ENCODE peak calls at places on chromosomes 12 and 14, in five cellular contexts. B is GM12864, I is GM23338, X is fibroblast of the aortic adventitia, F is cardiac fibroblast. T is an unnamed sample.
A peak's percentile ranks its signal among the peaks of the same experiment; 100 is the strongest.

GRCh38 chr14:95238674-95239313 is 80.9 kb downstream of the CLMN start:
- DNase-seq in B (no peak), I (no peak), F (no peak), X (no peak), T (no peak)

GRCh38 chr14:23296012-23296777 is 6.5 kb downstream of the PPP1R3E start:
- DNase-seq in I (no peak), X (no peak), F (no peak), B (no peak), T (no peak)

GRCh38 chr12:76029982-76030377 is 1.6 kb downstream of the PHLDA1 start:
- DNase-seq in I (peak; percentile 52), X (peak; percentile 68), B (no peak), F (peak; percentile 70), T (peak; percentile 36)

GRCh38 chr12:89924191-89924590 is 215.6 kb upstream of the ATP2B1 start:
- DNase-seq in I (no peak), X (no peak), B (no peak), F (no peak), T (no peak)

GRCh38 chr14:81681466-81681865 is 147.8 kb upstream of the SEL1L start:
- DNase-seq in F (no peak), B (no peak), I (no peak), X (no peak), T (no peak)

GRCh38 chr14:74551903-74552371 is 58.4 kb downstream of the ISCA2 start:
- DNase-seq in X (no peak), F (no peak), B (no peak), I (peak; percentile 41), T (no peak)

GRCh38 chr12:22409071-22409951 is 74.8 kb upstream of the ST8SIA1 start:
- DNase-seq in B (no peak), I (no peak), X (peak; percentile 17), F (no peak), T (no peak)

GRCh38 chr14:45526715-45527549 is 273.9 kb upstream of the MIS18BP1 start:
- DNase-seq in X (no peak), I (peak; percentile 85), F (peak; percentile 17), B (peak; percentile 3), T (peak; percentile 64)

GRCh38 chr14:73743431-73743931 is 29.3 kb upstream of the PNMA1 start:
- DNase-seq in X (no peak), I (no peak), F (peak; percentile 33), B (no peak), T (no peak)

GRCh38 chr14:39492267-39492666 is 60.0 kb upstream of the FBXO33 start:
- DNase-seq in X (peak; percentile 92), B (no peak), I (no peak), F (peak; percentile 90), T (peak; percentile 61)

GRCh38 chr12:102811125-102811737 is 105.8 kb downstream of the PAH start:
- DNase-seq in I (peak; percentile 82), F (peak; percentile 7), X (no peak), B (peak; percentile 7), T (no peak)

DNA sequence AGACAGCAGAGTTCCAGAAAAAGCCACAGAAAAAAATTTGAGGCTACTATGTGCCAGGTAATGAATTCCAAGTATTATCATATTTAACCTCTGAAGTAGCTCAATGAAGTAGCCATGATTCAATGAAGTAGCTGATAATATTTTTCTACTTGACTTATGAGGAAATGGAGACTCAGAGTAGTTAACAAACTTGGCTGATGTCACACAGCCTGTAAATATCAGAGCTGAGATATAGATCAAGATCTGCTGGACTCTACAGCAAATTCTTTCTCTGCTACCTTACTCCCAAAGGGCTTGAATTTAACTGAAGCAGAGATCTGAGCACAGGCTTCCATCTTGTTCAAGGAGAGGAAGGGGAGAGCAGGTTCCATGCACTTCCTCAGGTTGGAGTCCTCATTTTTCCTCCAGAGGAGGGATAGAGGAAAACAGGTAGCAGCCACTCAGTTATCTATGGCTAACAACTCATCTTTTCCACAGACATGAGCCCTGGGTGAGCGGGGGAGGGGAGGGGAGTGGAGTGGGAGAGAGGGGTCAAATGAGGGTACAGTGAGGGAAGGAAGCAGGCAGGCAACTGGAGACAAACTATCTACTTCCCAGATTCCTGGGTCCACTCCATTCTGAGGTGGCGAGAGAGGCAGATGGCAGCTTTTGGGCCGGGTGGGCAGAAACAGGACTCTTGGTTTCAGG is 2.4 kb upstream of the ZNF385A start:
- DNase-seq in F (no peak), I (no peak), X (no peak), B (no peak), T (no peak)
- H3K4me3 ChIP-seq in F (no peak overlapping the region), I (peak overlapping the region; percentile 19), X (no peak overlapping the region), B (no peak overlapping the region), T (peak overlapping the region; percentile 24)

GRCh38 chr12:4108803-4109345 is 164.7 kb upstream of the CCND2 start:
- DNase-seq in F (no peak), X (no peak), I (no peak), B (no peak), T (peak; percentile 61)

GRCh38 chr12:4109826-4110225 is 163.7 kb upstream of the CCND2 start:
- DNase-seq in X (no peak), I (no peak), B (no peak), F (no peak), T (no peak)

GRCh38 chr12:4106617-4107016 is 166.9 kb upstream of the CCND2 start:
- DNase-seq in B (no peak), F (no peak), X (no peak), I (no peak), T (no peak)

GRCh38 chr12:4107911-4108697 is 165.5 kb upstream of the CCND2 start:
- DNase-seq in X (no peak), I (no peak), F (no peak), B (no peak), T (no peak)

DNA sequence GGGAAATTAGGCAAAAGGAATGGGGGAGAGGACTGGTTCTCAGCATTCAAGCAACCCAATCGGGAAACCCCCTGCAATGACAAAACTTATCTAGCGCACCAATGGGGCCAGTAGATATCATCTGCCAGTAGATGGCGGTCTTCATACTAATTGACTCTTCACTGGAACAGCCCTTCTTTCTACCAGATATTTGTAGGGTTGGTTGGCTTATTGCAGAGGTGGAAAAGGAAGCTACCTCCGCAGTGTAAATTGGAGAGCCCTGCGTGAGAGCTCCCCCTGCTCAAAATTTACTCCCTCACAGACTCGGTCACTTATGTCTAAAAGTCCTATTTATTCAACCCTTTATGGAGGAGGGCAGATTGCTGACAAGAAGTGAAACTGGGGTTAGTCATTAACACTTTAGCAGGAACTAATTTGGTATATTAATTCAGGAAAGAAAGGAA is 166.1 kb upstream of the CCND2 start:
- DNase-seq in X (peak; percentile 52), I (peak; percentile 94), F (peak; percentile 62), B (peak; percentile 77), T (peak; percentile 84)
- TF ChIP-seq CTCF in X (peak; percentile 62), I (peak; percentile 91), F (peak; percentile 49), B (peak; percentile 80), T (peak; percentile 68)

GRCh38 chr12:57110189-57111045 is 745 bp downstream of the STAT6 start:
- DNase-seq in X (peak; percentile 50), I (peak; percentile 96), F (no peak), B (no peak), T (peak; percentile 44)

GRCh38 chr12:57111046-57111698 is at the start of gene STAT6:
- DNase-seq in F (peak; percentile 90), B (peak; percentile 75), I (peak; percentile 77), X (peak; percentile 93), T (peak; percentile 86)

GRCh38 chr12:57116580-57117281 is 5.6 kb upstream of the STAT6 start:
- DNase-seq in X (no peak), B (no peak), I (no peak), F (no peak), T (no peak)

GRCh38 chr12:57109207-57110160 is 1.7 kb downstream of the STAT6 start:
- DNase-seq in F (no peak), B (no peak), I (no peak), X (no peak), T (no peak)

GRCh38 chr12:57112492-57113294 is 1.5 kb upstream of the STAT6 start:
- DNase-seq in B (no peak), I (no peak), X (no peak), F (no peak), T (no peak)
- H3K4me3 ChIP-seq in B (peak overlapping the region; percentile 98), I (no peak overlapping the region), X (peak overlapping the region; percentile 48), F (peak overlapping the region; percentile 86), T (no peak overlapping the region)

DNA sequence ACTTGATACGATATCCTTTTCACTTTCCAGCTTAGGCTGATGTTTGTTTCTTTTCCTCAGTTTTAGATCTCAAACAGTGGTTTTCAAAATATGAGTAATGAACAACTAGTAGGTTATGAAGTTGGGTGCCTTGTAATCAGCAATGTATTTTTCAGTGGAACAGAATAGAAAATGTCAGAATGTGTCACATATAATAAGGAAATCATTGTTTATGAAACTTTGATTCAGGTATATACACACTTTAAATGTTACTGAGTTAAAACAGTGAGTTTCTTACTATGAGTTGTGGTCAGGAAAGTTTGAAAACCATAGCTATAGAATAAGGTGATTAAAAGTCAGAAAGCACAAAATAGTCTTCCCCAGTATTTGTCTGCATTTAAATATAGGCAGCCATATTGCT is 39.8 kb downstream of the TBK1 start:
- DNase-seq in I (no peak), X (no peak), B (no peak), F (no peak), T (no peak)
- TF ChIP-seq CTCF in I (no peak), X (no peak), B (no peak), F (no peak), T (no peak)

GRCh38 chr12:45705404-45705803 is 24.1 kb upstream of the ARID2 start:
- DNase-seq in I (no peak), B (no peak), F (no peak), X (no peak), T (no peak)
- H3K4me3 ChIP-seq in I (no peak overlapping the region), B (no peak overlapping the region), F (no peak overlapping the region), X (no peak overlapping the region), T (no peak overlapping the region)

GRCh38 chr12:109714141-109714912 is 702 bp downstream of the FAM222A start:
- DNase-seq in X (peak; percentile 14), I (peak; percentile 81), B (no peak), F (peak; percentile 42), T (peak; percentile 29)
- TF ChIP-seq CTCF in X (no peak), I (peak; percentile 5), B (peak; percentile 4), F (no peak), T (no peak)